ENCODE peak calls at places on chromosomes 7 and 10, in four cellular contexts. One of them, this sample, is unnamed.

GRCh38 chr7:144011458-144012230 is 11.5 kb downstream of the OR6B1 start:
- DNase-seq in esophagus muscularis mucosa: no peak
- DNase-seq in pancreas: no peak
- DNase-seq in colonic mucosa: no peak
- DNase-seq in this sample: no peak

GRCh38 chr10:121994429-121994881 is 5.5 kb downstream of the TACC2 start:
- DNase-seq in pancreas: peak
- DNase-seq in colonic mucosa: peak
- DNase-seq in esophagus muscularis mucosa: no peak
- DNase-seq in this sample: peak

GRCh38 chr10:123241391-123242141 is 87.4 kb downstream of the BUB3 start:
- DNase-seq in esophagus muscularis mucosa: no peak
- DNase-seq in colonic mucosa: no peak
- DNase-seq in pancreas: no peak
- DNase-seq in this sample: no peak

GRCh38 chr10:86346794-86347665 is 19.6 kb downstream of the GRID1 start:
- DNase-seq in pancreas: no peak
- DNase-seq in esophagus muscularis mucosa: no peak
- DNase-seq in colonic mucosa: no peak
- DNase-seq in this sample: no peak

GRCh38 chr7:30510124-30511074 is 5.8 kb upstream of the GGCT start:
- DNase-seq in pancreas: no peak
- DNase-seq in esophagus muscularis mucosa: no peak
- DNase-seq in colonic mucosa: peak
- DNase-seq in this sample: peak

GRCh38 chr7:79452495-79453265 is 787 bp downstream of the MAGI2 start:
- DNase-seq in esophagus muscularis mucosa: no peak
- DNase-seq in colonic mucosa: peak
- DNase-seq in pancreas: peak
- DNase-seq in this sample: peak

GRCh38 chr7:90788057-90788456 is 191.9 kb downstream of the CDK14 start:
- DNase-seq in pancreas: no peak
- DNase-seq in esophagus muscularis mucosa: no peak
- DNase-seq in colonic mucosa: no peak
- DNase-seq in this sample: peak

GRCh38 chr10:102449321-102450123 is 1.8 kb downstream of the C10orf95 start:
- DNase-seq in esophagus muscularis mucosa: no peak
- DNase-seq in pancreas: peak
- DNase-seq in colonic mucosa: peak
- DNase-seq in this sample: peak

GRCh38 chr10:10699427-10699826 is 318.2 kb upstream of the CELF2 start:
- DNase-seq in pancreas: no peak
- DNase-seq in esophagus muscularis mucosa: no peak
- DNase-seq in colonic mucosa: no peak
- DNase-seq in this sample: no peak

GRCh38 chr7:130998993-130999602 is 265.1 kb upstream of the KLF14 start:
- DNase-seq in pancreas: no peak
- DNase-seq in esophagus muscularis mucosa: peak
- DNase-seq in colonic mucosa: no peak
- DNase-seq in this sample: no peak

GRCh38 chr7:13411151-13411550 is 578.3 kb downstream of the ETV1 start:
- DNase-seq in colonic mucosa: no peak
- DNase-seq in esophagus muscularis mucosa: no peak
- DNase-seq in pancreas: no peak
- DNase-seq in this sample: no peak

GRCh38 chr10:108412323-108412722 is 1247.8 kb upstream of the SORCS1 start:
- DNase-seq in colonic mucosa: no peak
- DNase-seq in esophagus muscularis mucosa: no peak
- DNase-seq in pancreas: no peak
- DNase-seq in this sample: no peak

GRCh38 chr10:103635580-103635979 is 142.1 kb downstream of the NEURL1 start:
- DNase-seq in colonic mucosa: no peak
- DNase-seq in pancreas: no peak
- DNase-seq in esophagus muscularis mucosa: no peak
- DNase-seq in this sample: no peak

GRCh38 chr7:155785536-155785935 is 26.7 kb downstream of the SHH start:
- DNase-seq in pancreas: no peak
- DNase-seq in esophagus muscularis mucosa: no peak
- DNase-seq in colonic mucosa: no peak
- DNase-seq in this sample: no peak

GRCh38 chr10:118031351-118032075 is 15.2 kb downstream of the RAB11FIP2 start:
- DNase-seq in colonic mucosa: no peak
- DNase-seq in esophagus muscularis mucosa: no peak
- DNase-seq in pancreas: no peak
- DNase-seq in this sample: no peak

GRCh38 chr7:82264752-82265305 is 178.7 kb downstream of the CACNA2D1 start:
- DNase-seq in pancreas: no peak
- DNase-seq in colonic mucosa: no peak
- DNase-seq in esophagus muscularis mucosa: no peak
- DNase-seq in this sample: no peak

DNA sequence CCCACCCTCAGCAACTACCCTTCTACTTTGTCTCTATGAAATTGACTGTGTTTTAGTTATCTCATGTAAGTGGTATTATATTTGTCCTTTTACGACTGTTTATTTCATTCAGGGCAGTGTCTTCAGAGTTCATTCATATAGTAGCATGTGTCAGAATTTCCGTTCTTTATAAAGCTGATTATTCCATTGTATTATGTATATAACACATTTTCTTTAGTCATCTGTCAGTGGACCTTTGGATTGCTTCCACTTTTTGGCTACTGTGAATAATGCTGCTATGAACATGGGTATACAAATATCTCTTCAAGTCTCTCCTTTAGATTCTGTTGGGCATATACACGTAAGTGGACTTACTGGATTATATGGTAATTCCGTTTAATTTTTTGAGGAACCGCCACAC is 14.5 kb downstream of the SLF2 start:
- DNase-seq in colonic mucosa: no peak
- DNase-seq in esophagus muscularis mucosa: no peak
- DNase-seq in pancreas: no peak
- DNase-seq in this sample: no peak
- H3K27ac ChIP-seq in colonic mucosa: no peak
- H3K27ac ChIP-seq in esophagus muscularis mucosa: no peak
- H3K27ac ChIP-seq in pancreas: no peak
- H3K27ac ChIP-seq in this sample: no peak

GRCh38 chr7:2779086-2779485 is 65.0 kb downstream of the GNA12 start:
- DNase-seq in colonic mucosa: no peak
- DNase-seq in pancreas: no peak
- DNase-seq in esophagus muscularis mucosa: no peak
- DNase-seq in this sample: no peak
- H3K4me3 ChIP-seq in colonic mucosa: no peak
- H3K4me3 ChIP-seq in pancreas: no peak
- H3K4me3 ChIP-seq in esophagus muscularis mucosa: no peak
- H3K4me3 ChIP-seq in this sample: no peak

DNA sequence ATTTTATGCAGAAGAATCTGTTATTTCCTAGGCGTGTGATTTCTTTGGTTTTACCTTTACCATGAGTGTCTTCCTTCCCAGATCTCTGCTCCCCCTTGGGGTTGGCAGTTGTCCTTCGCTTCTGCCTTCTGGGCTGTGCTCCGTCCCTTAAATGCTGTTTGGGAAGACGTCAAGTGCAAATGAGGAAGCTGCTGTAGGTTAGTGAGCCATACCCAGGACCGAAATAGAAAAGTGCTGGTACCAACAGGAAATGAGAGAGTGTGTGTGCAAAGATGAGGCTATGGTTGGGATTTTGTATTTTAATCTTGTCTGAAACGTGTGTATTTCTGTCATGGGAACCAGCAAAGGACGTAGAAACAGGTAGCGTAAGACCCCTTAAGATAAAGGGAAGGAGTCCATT is 299.7 kb downstream of the KLF6 start:
- DNase-seq in colonic mucosa: no peak
- DNase-seq in esophagus muscularis mucosa: no peak
- DNase-seq in pancreas: no peak
- DNase-seq in this sample: no peak
- H3K27ac ChIP-seq in colonic mucosa: no peak
- H3K27ac ChIP-seq in esophagus muscularis mucosa: no peak
- H3K27ac ChIP-seq in pancreas: no peak
- H3K27ac ChIP-seq in this sample: no peak

GRCh38 chr7:116772926-116773749 is 89.2 kb upstream of the CAPZA2 start:
- DNase-seq in esophagus muscularis mucosa: no peak
- DNase-seq in pancreas: no peak
- DNase-seq in colonic mucosa: no peak
- DNase-seq in this sample: no peak
- H3K4me3 ChIP-seq in esophagus muscularis mucosa: no peak
- H3K4me3 ChIP-seq in pancreas: no peak
- H3K4me3 ChIP-seq in colonic mucosa: no peak
- H3K4me3 ChIP-seq in this sample: no peak

GRCh38 chr10:93406367-93407145 is 75.6 kb downstream of the MYOF start:
- DNase-seq in esophagus muscularis mucosa: no peak
- DNase-seq in pancreas: no peak
- DNase-seq in colonic mucosa: no peak
- DNase-seq in this sample: peak
- H3K27ac ChIP-seq in esophagus muscularis mucosa: peak
- H3K27ac ChIP-seq in pancreas: no peak
- H3K27ac ChIP-seq in colonic mucosa: no peak
- H3K27ac ChIP-seq in this sample: peak

DNA sequence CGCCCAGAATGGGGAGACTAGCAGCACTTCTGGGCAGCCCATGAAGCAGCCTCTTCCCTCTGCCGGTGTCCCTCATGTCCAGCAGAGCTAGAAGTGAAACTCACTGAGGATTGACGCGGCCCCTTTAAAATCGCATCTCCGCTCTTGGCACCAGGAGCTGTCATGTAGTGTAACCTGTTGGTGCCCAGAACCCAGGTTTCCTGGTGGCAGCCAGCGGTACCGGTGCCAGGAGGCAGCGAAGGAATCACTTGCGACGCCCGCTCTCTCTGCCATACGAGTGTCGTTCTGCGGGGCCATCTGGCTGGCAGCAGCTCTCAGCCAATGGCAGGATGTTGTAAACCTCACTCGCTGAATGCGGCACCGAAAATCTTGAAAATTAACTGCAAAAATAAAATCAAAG is 82.7 kb downstream of the CUX1 start:
- DNase-seq in colonic mucosa: no peak
- DNase-seq in esophagus muscularis mucosa: no peak
- DNase-seq in pancreas: no peak
- DNase-seq in this sample: no peak
- H3K4me3 ChIP-seq in colonic mucosa: no peak
- H3K4me3 ChIP-seq in esophagus muscularis mucosa: peak
- H3K4me3 ChIP-seq in pancreas: no peak
- H3K4me3 ChIP-seq in this sample: no peak

GRCh38 chr10:88471909-88472308 is 111.2 kb downstream of the RNLS start:
- DNase-seq in esophagus muscularis mucosa: no peak
- DNase-seq in colonic mucosa: no peak
- DNase-seq in pancreas: no peak
- DNase-seq in this sample: no peak

GRCh38 chr10:88472540-88472939 is 110.6 kb downstream of the RNLS start:
- DNase-seq in pancreas: no peak
- DNase-seq in esophagus muscularis mucosa: no peak
- DNase-seq in colonic mucosa: no peak
- DNase-seq in this sample: no peak

GRCh38 chr10:88477343-88478085 is 105.6 kb downstream of the RNLS start:
- DNase-seq in pancreas: no peak
- DNase-seq in colonic mucosa: no peak
- DNase-seq in esophagus muscularis mucosa: no peak
- DNase-seq in this sample: no peak

GRCh38 chr10:88474884-88475844 is 108.0 kb downstream of the RNLS start:
- DNase-seq in colonic mucosa: no peak
- DNase-seq in esophagus muscularis mucosa: no peak
- DNase-seq in pancreas: no peak
- DNase-seq in this sample: no peak

DNA sequence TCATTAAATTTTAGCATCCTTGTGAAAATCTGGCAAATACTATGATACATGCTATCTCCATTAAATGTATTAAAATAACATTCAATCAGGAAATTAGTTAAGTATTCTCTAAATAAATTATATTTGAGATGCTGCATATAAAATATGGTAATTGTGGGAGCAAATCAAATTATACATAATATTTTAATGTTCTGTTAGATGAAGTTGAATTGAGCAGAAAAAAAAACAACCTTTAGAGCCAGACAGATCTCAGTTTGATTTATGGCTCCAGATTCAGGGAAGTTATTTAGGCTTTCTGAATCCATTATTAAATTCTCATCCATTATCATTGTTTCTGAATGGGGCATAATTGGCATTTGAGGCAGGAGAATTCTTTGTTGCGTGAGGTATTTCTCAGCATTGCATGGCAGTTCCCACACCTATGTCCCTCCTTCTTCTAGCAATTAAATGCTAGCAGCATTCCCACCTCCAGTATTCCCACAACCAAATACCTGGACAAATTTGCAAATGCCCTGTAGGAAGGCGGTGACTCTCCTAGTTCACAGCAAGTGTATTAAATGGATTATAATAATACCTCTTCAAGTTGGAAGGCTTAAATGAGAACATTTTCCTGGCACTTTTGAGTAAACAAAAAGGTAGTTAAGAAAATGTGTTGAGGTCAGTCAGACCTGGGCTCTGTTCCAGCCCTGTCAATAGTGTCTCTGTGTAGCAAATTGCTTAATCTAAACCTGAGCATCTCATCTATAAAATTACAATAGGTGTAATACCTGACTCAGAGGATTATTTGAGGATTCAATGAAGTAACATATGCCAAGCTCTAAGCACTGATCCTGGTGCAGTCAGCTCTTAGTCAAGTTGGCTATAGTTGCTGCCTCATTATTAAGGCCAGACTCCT is 108.9 kb downstream of the RNLS start:
- DNase-seq in colonic mucosa: peak
- DNase-seq in esophagus muscularis mucosa: no peak
- DNase-seq in pancreas: no peak
- DNase-seq in this sample: no peak
- H3K27ac ChIP-seq in colonic mucosa: no peak
- H3K27ac ChIP-seq in esophagus muscularis mucosa: peak
- H3K27ac ChIP-seq in pancreas: no peak
- H3K27ac ChIP-seq in this sample: no peak

DNA sequence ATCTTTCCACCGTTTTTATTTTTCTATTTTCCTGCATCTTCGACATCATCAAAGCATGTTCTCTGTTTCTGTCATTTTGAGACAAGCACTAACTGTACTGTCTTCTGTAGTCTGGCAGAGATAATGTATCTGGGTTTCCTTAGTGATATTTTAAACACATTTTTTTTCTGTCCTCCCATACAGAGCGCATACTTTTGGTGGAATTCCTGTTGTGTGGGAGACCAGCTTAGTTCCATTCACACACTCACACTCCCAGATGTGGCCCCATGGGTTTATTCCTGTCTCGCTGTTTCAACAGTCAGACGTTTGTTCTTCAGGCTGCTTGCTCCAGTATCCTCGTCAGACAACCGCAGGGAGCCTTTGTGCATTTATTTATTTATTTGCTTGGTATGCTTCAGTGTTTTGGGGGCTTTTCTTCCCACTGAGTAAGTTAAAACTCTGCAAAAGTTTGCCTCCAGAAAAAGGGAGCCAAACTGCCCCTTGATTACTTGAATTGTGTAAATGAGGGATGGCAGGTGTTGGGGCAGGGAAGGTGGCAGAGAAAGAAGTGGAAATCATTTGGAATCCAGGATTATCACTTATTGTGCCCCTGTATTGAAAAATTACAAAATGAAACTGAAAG is 456.8 kb upstream of the KLF6 start:
- DNase-seq in colonic mucosa: no peak
- DNase-seq in esophagus muscularis mucosa: no peak
- DNase-seq in pancreas: no peak
- DNase-seq in this sample: peak
- H3K4me3 ChIP-seq in colonic mucosa: no peak
- H3K4me3 ChIP-seq in esophagus muscularis mucosa: peak
- H3K4me3 ChIP-seq in pancreas: no peak
- H3K4me3 ChIP-seq in this sample: peak

GRCh38 chr10:63157845-63158624 is 24.9 kb downstream of the NRBF2 start:
- DNase-seq in colonic mucosa: peak
- DNase-seq in pancreas: no peak
- DNase-seq in esophagus muscularis mucosa: peak
- DNase-seq in this sample: peak
- H3K27ac ChIP-seq in colonic mucosa: no peak
- H3K27ac ChIP-seq in pancreas: no peak
- H3K27ac ChIP-seq in esophagus muscularis mucosa: no peak
- H3K27ac ChIP-seq in this sample: no peak

GRCh38 chr7:75740846-75741497 is 2.2 kb upstream of the HIP1 start:
- DNase-seq in pancreas: no peak
- DNase-seq in esophagus muscularis mucosa: no peak
- DNase-seq in colonic mucosa: peak
- DNase-seq in this sample: peak
- H3K4me3 ChIP-seq in pancreas: no peak
- H3K4me3 ChIP-seq in esophagus muscularis mucosa: no peak
- H3K4me3 ChIP-seq in colonic mucosa: no peak
- H3K4me3 ChIP-seq in this sample: no peak